ENCODE peak calls at places on chromosome 7, in seven cellular contexts. One of them, this sample, is unnamed.

GRCh38 chr7:66296-66695 is 126.1 kb upstream of the FAM20C start:
- DNase-seq in IMR-90: no peak
- DNase-seq in fibroblast of pulmonary artery: no peak
- DNase-seq in endodermal cell: no peak
- DNase-seq in neural progenitor cell: no peak
- DNase-seq in sigmoid colon: peak; percentile 45
- DNase-seq in fibroblast of lung: no peak
- DNase-seq in this sample: no peak

GRCh38 chr7:107381453-107381852 is 88.4 kb upstream of the GPR22 start:
- DNase-seq in endodermal cell: no peak
- DNase-seq in fibroblast of lung: no peak
- DNase-seq in IMR-90: no peak
- DNase-seq in sigmoid colon: no peak
- DNase-seq in neural progenitor cell: no peak
- DNase-seq in fibroblast of pulmonary artery: no peak
- DNase-seq in this sample: no peak

GRCh38 chr7:29494350-29494749 is 69.3 kb upstream of the PRR15 start:
- DNase-seq in fibroblast of lung: peak; percentile 49
- DNase-seq in neural progenitor cell: no peak
- DNase-seq in IMR-90: no peak
- DNase-seq in fibroblast of pulmonary artery: peak; percentile 91
- DNase-seq in endodermal cell: no peak
- DNase-seq in sigmoid colon: no peak
- DNase-seq in this sample: no peak

GRCh38 chr7:116511552-116512523 is 12.3 kb downstream of the CAV2 start:
- DNase-seq in endodermal cell: no peak
- DNase-seq in neural progenitor cell: peak; percentile 54
- DNase-seq in IMR-90: peak; percentile 69
- DNase-seq in fibroblast of lung: peak; percentile 39
- DNase-seq in fibroblast of pulmonary artery: peak; percentile 57
- DNase-seq in sigmoid colon: no peak
- DNase-seq in this sample: no peak

GRCh38 chr7:116726713-116727431 is 54.9 kb downstream of the MET start:
- DNase-seq in fibroblast of pulmonary artery: peak; percentile 40
- DNase-seq in endodermal cell: no peak
- DNase-seq in IMR-90: no peak
- DNase-seq in sigmoid colon: no peak
- DNase-seq in neural progenitor cell: no peak
- DNase-seq in fibroblast of lung: peak; percentile 39
- DNase-seq in this sample: no peak

GRCh38 chr7:43038229-43038628 is 74.2 kb upstream of the HECW1 start:
- DNase-seq in endodermal cell: no peak
- DNase-seq in sigmoid colon: no peak
- DNase-seq in IMR-90: peak; percentile 73
- DNase-seq in fibroblast of pulmonary artery: peak; percentile 91
- DNase-seq in neural progenitor cell: no peak
- DNase-seq in fibroblast of lung: peak; percentile 66
- DNase-seq in this sample: no peak

GRCh38 chr7:68511281-68511680 is 1087.0 kb upstream of the AUTS2 start:
- DNase-seq in neural progenitor cell: peak; percentile 87
- DNase-seq in fibroblast of pulmonary artery: no peak
- DNase-seq in endodermal cell: peak; percentile 63
- DNase-seq in sigmoid colon: no peak
- DNase-seq in IMR-90: no peak
- DNase-seq in fibroblast of lung: no peak
- DNase-seq in this sample: no peak

GRCh38 chr7:41698726-41699125 is 4.2 kb downstream of the INHBA start:
- DNase-seq in neural progenitor cell: no peak
- DNase-seq in fibroblast of lung: peak; percentile 68
- DNase-seq in endodermal cell: no peak
- DNase-seq in fibroblast of pulmonary artery: peak; percentile 52
- DNase-seq in IMR-90: peak; percentile 85
- DNase-seq in sigmoid colon: no peak
- DNase-seq in this sample: no peak

GRCh38 chr7:47786557-47787248 is 161.6 kb downstream of the PKD1L1 start:
- DNase-seq in endodermal cell: peak; percentile 85
- DNase-seq in fibroblast of lung: peak; percentile 97
- DNase-seq in neural progenitor cell: peak; percentile 34
- DNase-seq in IMR-90: peak; percentile 99
- DNase-seq in fibroblast of pulmonary artery: peak; percentile 99
- DNase-seq in sigmoid colon: peak; percentile 88
- DNase-seq in this sample: no peak

DNA sequence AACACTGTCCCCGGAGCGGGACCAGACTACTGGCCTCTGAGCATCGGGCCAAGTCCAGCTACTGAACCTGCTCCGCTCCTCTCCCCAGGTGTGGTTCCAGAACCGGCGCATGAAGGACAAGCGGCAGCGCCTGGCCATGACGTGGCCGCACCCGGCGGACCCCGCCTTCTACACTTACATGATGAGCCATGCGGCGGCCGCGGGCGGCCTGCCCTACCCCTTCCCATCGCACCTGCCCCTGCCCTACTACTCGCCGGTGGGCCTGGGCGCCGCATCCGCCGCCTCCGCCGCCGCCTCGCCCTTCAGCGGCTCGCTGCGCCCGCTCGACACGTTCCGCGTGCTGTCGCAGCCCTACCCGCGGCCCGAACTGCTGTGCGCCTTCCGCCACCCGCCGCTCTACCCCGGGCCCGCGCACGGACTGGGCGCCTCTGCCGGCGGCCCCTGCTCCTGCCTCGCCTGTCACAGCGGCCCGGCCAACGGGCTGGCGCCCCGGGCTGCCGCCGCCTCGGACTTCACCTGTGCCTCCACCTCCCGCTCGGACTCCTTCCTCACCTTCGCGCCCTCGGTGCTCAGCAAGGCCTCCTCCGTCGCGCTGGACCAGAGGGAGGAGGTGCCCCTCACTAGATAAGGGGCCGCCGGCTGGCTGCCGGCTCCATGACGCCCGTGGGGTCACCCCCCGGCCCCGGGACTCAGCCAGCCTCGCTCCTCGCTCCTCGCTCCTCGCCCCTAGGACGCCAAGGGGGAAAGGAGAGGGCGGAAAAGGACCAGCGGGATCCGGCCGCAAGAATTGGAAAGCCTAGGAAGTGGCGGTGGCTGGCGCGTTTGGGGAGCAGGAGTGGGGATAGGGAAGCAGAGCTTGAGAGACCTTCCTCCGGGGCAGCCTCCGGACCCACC is 3.4 kb downstream of the EVX1 start:
- DNase-seq in IMR-90: no peak
- DNase-seq in sigmoid colon: no peak
- DNase-seq in neural progenitor cell: peak; percentile 70
- DNase-seq in endodermal cell: peak; percentile 86
- DNase-seq in fibroblast of pulmonary artery: no peak
- DNase-seq in fibroblast of lung: no peak
- DNase-seq in this sample: no peak
- H3K4me3 ChIP-seq in IMR-90: no peak overlapping the region
- H3K4me3 ChIP-seq in sigmoid colon: no peak overlapping the region
- H3K4me3 ChIP-seq in neural progenitor cell: peak overlapping the region; percentile 34
- H3K4me3 ChIP-seq in endodermal cell: no peak overlapping the region
- H3K4me3 ChIP-seq in fibroblast of pulmonary artery: no peak overlapping the region
- H3K4me3 ChIP-seq in fibroblast of lung: no peak overlapping the region
- H3K4me3 ChIP-seq in this sample: peak overlapping the region; percentile 7

DNA sequence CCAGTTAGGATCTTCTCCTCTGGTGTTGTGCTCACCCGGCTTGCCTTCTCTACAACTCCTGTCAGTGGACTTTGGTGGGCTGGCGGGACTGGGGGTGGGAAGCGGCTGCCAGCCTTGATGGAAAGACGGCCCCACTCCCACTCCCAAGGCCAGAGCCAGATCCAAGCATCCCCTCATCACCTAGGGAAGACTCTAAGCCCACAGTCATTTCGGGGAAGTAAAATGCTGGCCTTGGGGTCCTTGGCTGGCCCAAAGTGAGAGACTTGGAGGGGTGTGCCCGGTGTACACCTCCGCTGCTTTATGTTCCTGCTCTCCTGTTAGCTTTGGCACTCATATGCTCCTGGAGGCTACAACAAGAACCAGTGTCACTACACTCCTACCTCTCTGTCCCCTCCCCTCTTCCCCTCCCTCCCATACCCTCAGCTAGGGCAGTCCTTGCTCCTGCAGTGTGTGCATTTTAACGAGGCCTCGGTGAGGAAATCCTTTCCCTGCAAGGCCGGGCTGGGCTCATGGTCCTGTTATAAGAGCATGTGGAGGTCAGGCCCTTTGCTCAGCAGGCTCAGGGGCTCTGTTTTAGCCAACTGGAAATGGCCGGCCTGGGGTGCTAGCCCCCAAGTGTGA is 995 bp upstream of the HOXA10 start:
- DNase-seq in sigmoid colon: peak; percentile 87
- DNase-seq in IMR-90: no peak
- DNase-seq in fibroblast of lung: no peak
- DNase-seq in neural progenitor cell: no peak
- DNase-seq in endodermal cell: peak; percentile 72
- DNase-seq in fibroblast of pulmonary artery: no peak
- DNase-seq in this sample: no peak
- H3K4me3 ChIP-seq in sigmoid colon: peak overlapping the region; percentile 48
- H3K4me3 ChIP-seq in IMR-90: no peak overlapping the region
- H3K4me3 ChIP-seq in fibroblast of lung: no peak overlapping the region
- H3K4me3 ChIP-seq in neural progenitor cell: no peak overlapping the region
- H3K4me3 ChIP-seq in endodermal cell: no peak overlapping the region
- H3K4me3 ChIP-seq in fibroblast of pulmonary artery: no peak overlapping the region
- H3K4me3 ChIP-seq in this sample: peak overlapping the region; percentile 64

GRCh38 chr7:51124321-51124720 is 192.3 kb downstream of the COBL start:
- DNase-seq in sigmoid colon: no peak
- DNase-seq in IMR-90: no peak
- DNase-seq in endodermal cell: no peak
- DNase-seq in neural progenitor cell: no peak
- DNase-seq in fibroblast of pulmonary artery: no peak
- DNase-seq in fibroblast of lung: no peak
- DNase-seq in this sample: no peak

GRCh38 chr7:51123322-51124021 is 193.1 kb downstream of the COBL start:
- DNase-seq in neural progenitor cell: no peak
- DNase-seq in IMR-90: peak; percentile 79
- DNase-seq in endodermal cell: no peak
- DNase-seq in fibroblast of lung: peak; percentile 83
- DNase-seq in sigmoid colon: no peak
- DNase-seq in fibroblast of pulmonary artery: peak; percentile 55
- DNase-seq in this sample: no peak

GRCh38 chr7:51121945-51122425 is 194.6 kb downstream of the COBL start:
- DNase-seq in fibroblast of pulmonary artery: peak; percentile 5
- DNase-seq in neural progenitor cell: peak; percentile 72
- DNase-seq in sigmoid colon: no peak
- DNase-seq in endodermal cell: peak; percentile 79
- DNase-seq in fibroblast of lung: no peak
- DNase-seq in IMR-90: no peak
- DNase-seq in this sample: no peak

GRCh38 chr7:51118628-51119027 is 198.0 kb downstream of the COBL start:
- DNase-seq in neural progenitor cell: no peak
- DNase-seq in IMR-90: no peak
- DNase-seq in sigmoid colon: no peak
- DNase-seq in fibroblast of pulmonary artery: no peak
- DNase-seq in fibroblast of lung: no peak
- DNase-seq in endodermal cell: no peak
- DNase-seq in this sample: no peak

DNA sequence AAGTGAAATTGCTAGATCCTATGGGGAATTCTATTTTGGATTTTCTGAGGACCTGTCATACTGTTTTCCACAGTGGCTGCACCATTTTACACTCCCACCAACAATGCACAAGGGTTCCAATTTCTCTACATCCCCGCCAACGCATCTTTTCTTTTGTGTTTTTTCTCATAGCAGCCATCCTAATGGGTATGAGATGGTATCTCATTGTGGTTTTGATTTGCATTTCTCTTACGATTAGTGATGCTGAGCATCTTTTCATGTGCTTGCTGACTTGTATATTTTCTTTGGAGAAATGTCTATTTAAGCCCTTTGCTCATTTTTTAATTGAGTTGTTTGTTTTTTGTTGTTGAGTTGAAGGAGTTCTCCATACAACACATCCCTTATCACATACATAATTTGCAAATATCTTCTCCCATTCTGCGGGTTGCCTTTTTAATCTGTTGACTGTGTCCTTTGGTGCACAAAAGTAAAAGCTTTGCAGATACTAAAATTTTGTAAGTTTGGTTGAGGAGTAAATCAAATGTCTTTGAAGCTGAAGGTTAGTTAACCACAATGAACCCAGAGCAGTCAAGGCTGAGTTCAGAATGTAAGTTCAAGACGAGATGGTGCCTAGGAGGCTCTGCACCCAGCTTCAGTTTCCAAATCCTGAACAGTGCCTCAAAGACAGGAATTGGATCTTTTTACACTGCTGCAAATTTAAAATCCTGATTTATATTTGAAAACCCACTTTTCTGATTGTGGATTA is 195.4 kb downstream of the COBL start:
- DNase-seq in sigmoid colon: no peak
- DNase-seq in fibroblast of pulmonary artery: no peak
- DNase-seq in neural progenitor cell: no peak
- DNase-seq in fibroblast of lung: no peak
- DNase-seq in IMR-90: no peak
- DNase-seq in endodermal cell: no peak
- DNase-seq in this sample: no peak
- H3K4me3 ChIP-seq in sigmoid colon: no peak overlapping the region
- H3K4me3 ChIP-seq in fibroblast of pulmonary artery: no peak overlapping the region
- H3K4me3 ChIP-seq in neural progenitor cell: no peak overlapping the region
- H3K4me3 ChIP-seq in fibroblast of lung: no peak overlapping the region
- H3K4me3 ChIP-seq in IMR-90: no peak overlapping the region
- H3K4me3 ChIP-seq in endodermal cell: no peak overlapping the region
- H3K4me3 ChIP-seq in this sample: no peak overlapping the region

DNA sequence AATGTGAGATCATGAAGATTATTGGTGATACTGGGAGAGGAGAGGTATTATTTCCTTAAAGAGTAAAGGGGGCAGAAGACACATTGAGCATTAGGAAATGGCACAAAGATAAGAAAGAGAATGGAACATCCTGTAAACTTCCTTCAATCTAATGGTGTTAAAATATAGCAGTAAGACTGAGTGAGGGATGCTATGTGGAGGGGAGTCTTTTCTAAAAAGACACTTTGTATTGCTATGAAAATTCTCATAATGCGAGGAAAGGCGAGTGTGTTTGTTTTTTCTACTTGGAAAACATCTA is 405.2 kb downstream of the ARL4A start:
- DNase-seq in fibroblast of pulmonary artery: no peak
- DNase-seq in neural progenitor cell: no peak
- DNase-seq in IMR-90: no peak
- DNase-seq in endodermal cell: no peak
- DNase-seq in sigmoid colon: no peak
- DNase-seq in fibroblast of lung: no peak
- DNase-seq in this sample: no peak
- H3K4me3 ChIP-seq in fibroblast of pulmonary artery: no peak overlapping the region
- H3K4me3 ChIP-seq in neural progenitor cell: no peak overlapping the region
- H3K4me3 ChIP-seq in IMR-90: no peak overlapping the region
- H3K4me3 ChIP-seq in endodermal cell: no peak overlapping the region
- H3K4me3 ChIP-seq in sigmoid colon: no peak overlapping the region
- H3K4me3 ChIP-seq in fibroblast of lung: no peak overlapping the region
- H3K4me3 ChIP-seq in this sample: no peak overlapping the region